ENCODE peak calls at places on chromosome 1, in four cellular contexts. One of them, this sample, is unnamed.
A peak's percentile ranks its signal among the peaks of the same experiment; 100 is the strongest.

GRCh38 chr1:9700340-9700739 is 48.8 kb downstream of the PIK3CD start:
- DNase-seq in HL-60: no peak
- DNase-seq in GM12878: no peak
- DNase-seq in K562: no peak
- DNase-seq in this sample: no peak

GRCh38 chr1:40049745-40050144 is 9.2 kb downstream of the CAP1 start:
- DNase-seq in HL-60: no peak
- DNase-seq in K562: no peak
- DNase-seq in GM12878: no peak
- DNase-seq in this sample: no peak

GRCh38 chr1:232793944-232794343 is 11.3 kb upstream of the MAP10 start:
- DNase-seq in HL-60: peak; percentile 11
- DNase-seq in K562: no peak
- DNase-seq in GM12878: no peak
- DNase-seq in this sample: no peak

GRCh38 chr1:230682882-230683610 is 30.9 kb downstream of the AGT start:
- DNase-seq in HL-60: no peak
- DNase-seq in GM12878: no peak
- DNase-seq in K562: no peak
- DNase-seq in this sample: no peak

GRCh38 chr1:28510350-28511223 is 4.7 kb downstream of the RCC1 start:
- DNase-seq in K562: no peak
- DNase-seq in HL-60: no peak
- DNase-seq in GM12878: no peak
- DNase-seq in this sample: no peak

GRCh38 chr1:47424336-47424982 is 8.4 kb downstream of the FOXE3 start:
- DNase-seq in GM12878: no peak
- DNase-seq in K562: peak; percentile 72
- DNase-seq in HL-60: no peak
- DNase-seq in this sample: no peak

GRCh38 chr1:101820080-101820479 is 176.6 kb downstream of the OLFM3 start:
- DNase-seq in K562: no peak
- DNase-seq in HL-60: no peak
- DNase-seq in GM12878: no peak
- DNase-seq in this sample: no peak

GRCh38 chr1:8370928-8371327 is 53.0 kb downstream of the SLC45A1 start:
- DNase-seq in K562: no peak
- DNase-seq in HL-60: no peak
- DNase-seq in GM12878: no peak
- DNase-seq in this sample: no peak

DNA sequence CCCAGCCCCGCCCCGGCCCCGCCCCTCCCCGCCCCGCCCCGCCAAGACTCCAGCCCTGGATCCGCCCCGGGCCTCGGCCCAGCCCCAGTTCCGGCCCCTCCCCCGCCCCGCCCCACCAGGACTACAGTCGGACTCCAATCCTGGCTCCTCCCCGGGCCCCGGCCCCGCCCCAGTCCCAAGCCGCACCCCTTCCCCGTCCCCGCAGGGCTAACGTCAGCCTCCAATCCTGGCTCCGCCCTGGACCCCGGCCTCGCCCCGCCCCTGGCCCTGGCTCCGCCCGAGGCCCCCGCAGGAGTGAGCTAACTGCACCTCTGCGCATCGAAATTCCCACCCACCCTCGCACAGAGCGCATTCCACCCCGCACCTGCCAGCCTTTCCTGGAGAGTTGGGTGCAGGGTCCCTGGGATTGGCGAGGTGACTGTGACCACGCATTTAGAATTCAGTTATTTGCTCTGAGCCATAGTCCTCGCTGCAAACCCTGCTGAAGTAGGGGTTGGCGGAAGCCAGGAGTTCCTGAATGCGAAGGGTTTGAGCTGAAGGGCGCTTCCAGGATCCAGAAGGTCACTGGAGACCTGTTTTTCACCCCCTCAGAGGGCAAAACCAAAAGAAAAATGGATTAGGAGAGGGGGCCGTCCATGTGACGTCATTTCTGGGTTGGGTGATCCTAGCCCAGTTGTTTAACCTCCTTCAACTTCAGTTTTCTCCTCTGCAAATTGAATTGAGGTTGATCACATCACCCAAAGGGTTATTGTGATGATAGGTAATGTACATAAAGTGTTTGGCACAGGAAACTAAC is 631 bp upstream of the IGSF8 start:
- DNase-seq in K562: peak; percentile 99
- DNase-seq in GM12878: peak; percentile 55
- DNase-seq in HL-60: peak; percentile 78
- DNase-seq in this sample: peak; percentile 97
- TF ChIP-seq POLR2AphosphoS5 in K562: no peak
- TF ChIP-seq POLR2AphosphoS5 in GM12878: no peak
- TF ChIP-seq POLR2AphosphoS5 in HL-60: no peak
- TF ChIP-seq POLR2AphosphoS5 in this sample: no peak

GRCh38 chr1:27476222-27476621 is 13.7 kb downstream of the WASF2 start:
- DNase-seq in GM12878: no peak
- DNase-seq in K562: no peak
- DNase-seq in HL-60: no peak
- DNase-seq in this sample: no peak

GRCh38 chr1:27471476-27471875 is 18.5 kb downstream of the WASF2 start:
- DNase-seq in GM12878: no peak
- DNase-seq in HL-60: no peak
- DNase-seq in K562: no peak
- DNase-seq in this sample: no peak

GRCh38 chr1:27478098-27478497 is 11.9 kb downstream of the WASF2 start:
- DNase-seq in HL-60: no peak
- DNase-seq in K562: no peak
- DNase-seq in GM12878: no peak
- DNase-seq in this sample: no peak

GRCh38 chr1:27475707-27476106 is 14.3 kb downstream of the WASF2 start:
- DNase-seq in GM12878: no peak
- DNase-seq in K562: no peak
- DNase-seq in HL-60: no peak
- DNase-seq in this sample: no peak

GRCh38 chr1:27473755-27474154 is 16.2 kb downstream of the WASF2 start:
- DNase-seq in K562: no peak
- DNase-seq in HL-60: no peak
- DNase-seq in GM12878: no peak
- DNase-seq in this sample: no peak
- TF ChIP-seq SPI1 in K562: no peak
- TF ChIP-seq SPI1 in HL-60: no peak
- TF ChIP-seq SPI1 in GM12878: no peak
- TF ChIP-seq SPI1 in this sample: no peak

DNA sequence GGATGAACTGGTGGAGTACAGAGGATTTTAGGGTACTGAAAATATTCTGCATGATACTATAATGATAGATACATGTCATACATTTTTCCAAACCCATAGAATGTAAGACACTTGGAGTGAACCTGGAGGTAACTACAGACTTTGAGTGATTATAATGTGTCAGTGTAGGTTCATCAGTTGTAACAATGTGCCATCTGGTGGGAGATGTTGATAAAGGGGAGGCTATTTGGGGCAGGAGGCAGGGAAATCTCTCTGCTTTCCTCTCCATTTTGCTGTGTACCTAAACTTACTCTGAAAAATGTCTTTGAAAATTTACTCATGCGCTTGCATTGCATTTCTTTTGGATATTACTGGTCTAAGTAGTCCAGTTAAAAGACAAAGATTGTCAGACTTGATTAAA is 35.2 kb downstream of the PTBP2 start:
- DNase-seq in HL-60: no peak
- DNase-seq in GM12878: no peak
- DNase-seq in K562: no peak
- DNase-seq in this sample: no peak
- TF ChIP-seq POLR2AphosphoS5 in HL-60: no peak
- TF ChIP-seq POLR2AphosphoS5 in GM12878: no peak
- TF ChIP-seq POLR2AphosphoS5 in K562: no peak
- TF ChIP-seq POLR2AphosphoS5 in this sample: no peak

GRCh38 chr1:81920245-81920740 is 119.6 kb downstream of the ADGRL2 start:
- DNase-seq in HL-60: no peak
- DNase-seq in GM12878: no peak
- DNase-seq in K562: no peak
- DNase-seq in this sample: no peak
- TF ChIP-seq SPI1 in HL-60: no peak
- TF ChIP-seq SPI1 in GM12878: no peak
- TF ChIP-seq SPI1 in K562: no peak
- TF ChIP-seq SPI1 in this sample: no peak

DNA sequence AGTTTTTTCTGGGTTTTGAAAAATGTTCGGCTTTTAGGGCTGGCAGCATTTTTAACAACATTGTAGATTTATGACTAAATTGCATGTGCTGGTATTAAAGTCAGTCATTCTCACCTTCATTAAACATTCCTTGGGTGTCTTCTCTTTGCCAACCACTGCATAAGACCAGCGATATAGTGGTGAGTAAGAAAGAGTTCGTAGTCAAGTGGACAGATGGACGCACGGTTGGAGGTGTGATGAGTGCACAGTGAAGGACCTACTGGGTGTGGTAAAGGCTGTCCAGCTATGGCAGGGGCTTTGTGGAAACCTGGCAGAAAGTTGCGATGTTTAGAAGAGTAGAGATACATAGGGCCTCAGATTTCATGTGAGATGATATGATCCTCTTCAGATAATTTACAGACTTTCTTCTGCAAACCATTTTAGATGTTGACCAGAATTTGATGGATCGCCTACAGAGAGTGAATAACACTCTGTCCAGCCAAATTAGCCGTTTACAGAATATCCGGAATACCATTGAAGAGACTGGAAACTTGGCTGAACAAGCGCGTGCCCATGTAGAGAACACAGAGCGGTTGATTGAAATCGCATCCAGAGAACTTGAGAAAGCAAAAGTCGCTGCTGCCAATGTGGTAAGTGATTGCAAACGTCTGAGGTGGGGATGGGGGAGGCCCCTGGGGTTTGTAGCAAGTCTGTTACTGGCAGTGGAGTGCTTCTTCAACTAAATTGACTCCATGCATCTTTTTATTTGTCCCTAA is 56.0 kb upstream of the LAMC2 start:
- DNase-seq in HL-60: no peak
- DNase-seq in GM12878: no peak
- DNase-seq in K562: no peak
- DNase-seq in this sample: no peak
- TF ChIP-seq POLR2AphosphoS5 in HL-60: no peak
- TF ChIP-seq POLR2AphosphoS5 in GM12878: no peak
- TF ChIP-seq POLR2AphosphoS5 in K562: no peak
- TF ChIP-seq POLR2AphosphoS5 in this sample: no peak

GRCh38 chr1:160377585-160378206 is 10.8 kb downstream of the NHLH1 start:
- DNase-seq in HL-60: no peak
- DNase-seq in K562: no peak
- DNase-seq in GM12878: no peak
- DNase-seq in this sample: no peak
- TF ChIP-seq SPI1 in HL-60: no peak
- TF ChIP-seq SPI1 in K562: no peak
- TF ChIP-seq SPI1 in GM12878: no peak
- TF ChIP-seq SPI1 in this sample: no peak

DNA sequence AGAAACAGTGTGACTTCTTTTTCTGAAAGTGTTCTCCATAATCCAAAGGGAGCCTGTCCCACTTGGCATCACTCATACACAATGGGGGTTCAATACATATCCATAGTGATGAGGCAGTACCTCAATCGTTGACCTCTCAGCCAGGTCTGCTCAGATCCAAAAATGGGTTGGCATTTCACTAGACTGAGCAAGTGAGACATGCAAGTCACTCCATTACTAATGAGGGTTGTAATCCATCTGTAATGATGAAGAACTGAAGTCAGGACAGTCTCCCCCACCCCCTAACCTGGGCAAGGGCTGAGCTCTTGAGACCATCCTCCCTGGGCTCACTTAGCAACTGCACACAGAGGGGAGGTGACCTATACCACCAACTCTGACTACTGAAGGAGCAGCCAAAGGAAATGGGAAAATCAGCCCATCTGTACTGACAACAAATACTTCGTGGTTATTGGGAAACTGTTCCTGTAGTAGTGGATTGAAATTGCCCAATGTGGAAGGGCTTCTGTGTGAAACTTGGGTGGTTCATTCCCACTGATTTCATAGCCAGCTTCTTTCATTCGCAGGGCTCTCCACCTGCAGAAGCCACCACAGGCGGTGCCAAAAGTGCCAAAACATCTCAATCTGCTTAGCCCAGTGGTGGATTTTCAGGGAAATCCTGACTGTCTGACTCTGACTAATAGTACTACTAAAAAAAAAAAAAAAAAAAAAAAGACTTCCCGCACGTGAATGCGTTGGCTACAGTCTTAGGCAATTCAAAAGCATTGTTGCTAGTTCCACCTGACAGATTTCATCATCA is 5.0 kb downstream of the NGF start:
- DNase-seq in GM12878: no peak
- DNase-seq in HL-60: peak; percentile 79
- DNase-seq in K562: no peak
- DNase-seq in this sample: no peak
- TF ChIP-seq POLR2AphosphoS5 in GM12878: no peak
- TF ChIP-seq POLR2AphosphoS5 in HL-60: no peak
- TF ChIP-seq POLR2AphosphoS5 in K562: no peak
- TF ChIP-seq POLR2AphosphoS5 in this sample: no peak

DNA sequence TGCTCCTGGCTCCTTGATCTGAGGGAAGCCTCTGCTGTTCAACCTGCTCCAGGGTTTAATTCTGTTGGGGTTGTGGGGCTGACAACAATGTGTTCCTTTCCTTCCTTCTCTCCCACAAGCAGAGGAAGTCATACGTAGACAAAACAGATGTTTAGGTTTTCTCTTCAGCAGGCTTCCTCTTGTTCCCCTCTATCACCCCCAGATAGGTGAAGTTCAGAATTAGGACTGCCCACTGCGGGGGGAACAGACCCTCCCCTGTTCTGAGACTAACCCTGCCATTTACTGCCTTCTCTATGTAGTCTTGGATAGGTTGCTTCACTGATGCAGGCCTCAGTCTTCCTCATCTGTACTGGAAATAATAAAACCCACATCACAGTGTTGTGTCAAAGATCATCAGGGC is 30.0 kb upstream of the NRDC start:
- DNase-seq in HL-60: no peak
- DNase-seq in K562: no peak
- DNase-seq in GM12878: no peak
- DNase-seq in this sample: no peak
- TF ChIP-seq SPI1 in HL-60: no peak
- TF ChIP-seq SPI1 in K562: no peak
- TF ChIP-seq SPI1 in GM12878: no peak
- TF ChIP-seq SPI1 in this sample: no peak

GRCh38 chr1:145985502-145986439 is 10.6 kb downstream of the TXNIP start:
- DNase-seq in GM12878: no peak
- DNase-seq in HL-60: no peak
- DNase-seq in K562: no peak
- DNase-seq in this sample: no peak
- TF ChIP-seq POLR2AphosphoS5 in GM12878: no peak
- TF ChIP-seq POLR2AphosphoS5 in HL-60: peak; percentile 53
- TF ChIP-seq POLR2AphosphoS5 in K562: no peak
- TF ChIP-seq POLR2AphosphoS5 in this sample: no peak

GRCh38 chr1:119742193-119742592 is 26.5 kb downstream of the HMGCS2 start:
- DNase-seq in K562: no peak
- DNase-seq in GM12878: no peak
- DNase-seq in HL-60: no peak
- DNase-seq in this sample: no peak
- TF ChIP-seq SPI1 in K562: no peak
- TF ChIP-seq SPI1 in GM12878: no peak
- TF ChIP-seq SPI1 in HL-60: no peak
- TF ChIP-seq SPI1 in this sample: no peak